ENCODE peak calls at places on chromosomes 5 and 9, in six cellular contexts. Z is WTC11, W is heart right ventricle, J is fibroblast of lung, O is upper lobe of right lung, B is GM10248. S is an unnamed sample.

GRCh38 chr5:97418472-97418871 is 235.4 kb upstream of the RIOK2 start:
- DNase-seq in W (no peak), J (no peak), B (no peak), O (no peak), Z (no peak), S (no peak)

GRCh38 chr5:160419458-160420330 is 813 bp upstream of the SLU7 start:
- DNase-seq in W (no peak), B (no peak), Z (no peak), J (no peak), O (no peak), S (no peak)

GRCh38 chr5:151810907-151811306 is 39.2 kb downstream of the G3BP1 start:
- DNase-seq in O (no peak), B (no peak), Z (no peak), W (no peak), J (peak; percentile 33), S (no peak)

GRCh38 chr5:133884525-133885311 is 83.7 kb downstream of the C5orf15 start:
- DNase-seq in J (peak; percentile 42), B (no peak), W (no peak), O (peak; percentile 18), Z (no peak), S (no peak)

GRCh38 chr5:2038337-2039179 is 155.8 kb upstream of the IRX4 start:
- DNase-seq in J (peak; percentile 52), B (peak; percentile 89), Z (peak; percentile 93), W (peak; percentile 80), O (peak; percentile 88), S (peak; percentile 98)

GRCh38 chr9:98356953-98357352 is 101.5 kb upstream of the TBC1D2 start:
- DNase-seq in O (no peak), W (no peak), J (peak; percentile 88), B (no peak), Z (no peak), S (no peak)

GRCh38 chr5:132469380-132470372 is 20.9 kb downstream of the IRF1 start:
- DNase-seq in B (no peak), J (peak; percentile 72), W (no peak), O (peak; percentile 28), Z (no peak), S (no peak)

GRCh38 chr5:164013077-164013670 is 507.8 kb downstream of the MAT2B start:
- DNase-seq in Z (peak; percentile 63), J (peak; percentile 93), O (no peak), B (peak; percentile 24), W (no peak), S (peak; percentile 85)

GRCh38 chr5:74798977-74799911 is 32.2 kb downstream of the NSA2 start:
- DNase-seq in J (no peak), Z (no peak), B (no peak), O (no peak), W (no peak), S (no peak)

GRCh38 chr5:175697846-175698245 is 40.0 kb downstream of the HRH2 start:
- DNase-seq in J (no peak), W (no peak), O (peak; percentile 40), B (no peak), Z (no peak), S (no peak)

GRCh38 chr5:175698401-175699115 is 40.7 kb downstream of the HRH2 start:
- DNase-seq in J (no peak), W (no peak), Z (no peak), O (peak; percentile 29), B (no peak), S (no peak)

GRCh38 chr5:175701797-175702196 is 43.9 kb downstream of the HRH2 start:
- DNase-seq in O (peak; percentile 21), W (no peak), B (no peak), Z (peak; percentile 1), J (no peak), S (no peak)

GRCh38 chr5:175696855-175697198 is 39.0 kb downstream of the HRH2 start:
- DNase-seq in J (no peak), W (no peak), B (no peak), Z (no peak), O (no peak), S (no peak)

GRCh38 chr5:175700991-175701390 is 43.1 kb downstream of the HRH2 start:
- DNase-seq in B (no peak), Z (peak; percentile 9), W (no peak), O (peak; percentile 3), J (no peak), S (no peak)
- TF ChIP-seq CTCF in B (peak; percentile 25), Z (no peak), W (no peak), O (peak; percentile 45), J (no peak), S (peak; percentile 59)

DNA sequence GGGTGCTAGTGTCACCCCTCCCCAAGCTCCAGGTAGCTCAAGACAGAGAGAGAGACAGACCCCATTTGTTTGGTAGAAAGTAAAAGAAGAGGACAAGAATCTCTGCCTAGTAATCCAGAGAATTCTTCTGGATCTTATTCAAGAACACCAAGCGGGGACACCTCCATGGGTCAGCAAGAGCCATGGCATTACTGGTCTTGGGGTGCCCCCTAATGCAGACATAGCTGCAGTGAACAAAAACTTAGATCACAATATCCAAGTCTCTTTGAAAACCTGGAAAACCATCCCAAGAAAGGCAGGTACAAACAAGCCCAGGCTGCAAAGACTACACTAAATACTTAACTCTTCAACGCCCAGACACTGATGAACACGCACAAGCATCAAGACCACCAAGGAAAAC is 29.9 kb upstream of the PDE4D start:
- DNase-seq in W (no peak), B (no peak), O (no peak), J (peak; percentile 42), Z (peak; percentile 23), S (peak; percentile 53)
- TF ChIP-seq CTCF in W (no peak), B (no peak), O (no peak), J (peak; percentile 36), Z (no peak), S (peak; percentile 64)

GRCh38 chr9:4077499-4078102 is 222.3 kb downstream of the GLIS3 start:
- DNase-seq in B (peak; percentile 42), W (peak; percentile 85), J (peak; percentile 84), O (peak; percentile 88), Z (peak; percentile 85), S (peak; percentile 92)

GRCh38 chr9:4070266-4070665 is 229.6 kb downstream of the GLIS3 start:
- DNase-seq in O (no peak), Z (no peak), B (no peak), J (no peak), W (no peak), S (no peak)

GRCh38 chr9:4069457-4070162 is 230.3 kb downstream of the GLIS3 start:
- DNase-seq in B (no peak), W (no peak), Z (no peak), J (peak; percentile 24), O (no peak), S (no peak)

GRCh38 chr9:4068914-4069313 is 231.0 kb downstream of the GLIS3 start:
- DNase-seq in B (no peak), J (no peak), Z (no peak), W (no peak), O (no peak), S (no peak)

DNA sequence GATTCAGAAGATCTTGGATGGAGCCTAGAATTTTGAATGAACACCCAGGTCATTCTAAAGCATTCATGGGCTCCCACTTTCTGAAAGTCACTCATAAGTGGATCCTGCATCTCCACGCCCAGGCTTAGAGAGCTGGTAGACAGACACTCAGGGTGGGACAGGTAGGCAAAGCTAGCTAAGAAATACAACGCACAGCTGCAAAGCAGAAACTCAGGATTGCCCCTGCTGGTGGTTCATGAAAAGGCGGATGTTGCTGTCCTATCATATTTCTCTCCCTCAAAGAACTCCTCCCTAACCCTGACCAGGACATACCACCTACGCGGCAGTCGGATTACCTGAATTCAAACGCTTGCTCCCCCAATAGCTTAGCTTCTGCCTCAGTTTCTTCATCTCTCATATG is 226.5 kb downstream of the GLIS3 start:
- DNase-seq in W (no peak), B (no peak), Z (peak; percentile 72), J (no peak), O (no peak), S (peak; percentile 85)
- TF ChIP-seq CTCF in W (no peak), B (no peak), Z (peak; percentile 52), J (peak; percentile 49), O (peak; percentile 19), S (peak; percentile 77)

GRCh38 chr9:136707011-136707410 is 5.4 kb upstream of the DIPK1B start:
- DNase-seq in B (no peak), W (no peak), Z (no peak), J (no peak), O (no peak), S (no peak)

GRCh38 chr9:136705564-136705963 is 6.8 kb upstream of the DIPK1B start:
- DNase-seq in Z (no peak), W (no peak), B (no peak), J (no peak), O (no peak), S (no peak)

GRCh38 chr9:136709454-136710109 is 2.8 kb upstream of the DIPK1B start:
- DNase-seq in O (no peak), W (no peak), Z (no peak), B (no peak), J (no peak), S (peak; percentile 45)

GRCh38 chr9:136710543-136710942 is 1.8 kb upstream of the DIPK1B start:
- DNase-seq in O (no peak), W (no peak), Z (no peak), J (no peak), B (no peak), S (no peak)

GRCh38 chr9:136707849-136708517 is 4.4 kb upstream of the DIPK1B start:
- DNase-seq in W (no peak), J (no peak), B (no peak), Z (no peak), O (no peak), S (peak; percentile 40)
- TF ChIP-seq CTCF in W (no peak), J (no peak), B (no peak), Z (no peak), O (no peak), S (no peak)

DNA sequence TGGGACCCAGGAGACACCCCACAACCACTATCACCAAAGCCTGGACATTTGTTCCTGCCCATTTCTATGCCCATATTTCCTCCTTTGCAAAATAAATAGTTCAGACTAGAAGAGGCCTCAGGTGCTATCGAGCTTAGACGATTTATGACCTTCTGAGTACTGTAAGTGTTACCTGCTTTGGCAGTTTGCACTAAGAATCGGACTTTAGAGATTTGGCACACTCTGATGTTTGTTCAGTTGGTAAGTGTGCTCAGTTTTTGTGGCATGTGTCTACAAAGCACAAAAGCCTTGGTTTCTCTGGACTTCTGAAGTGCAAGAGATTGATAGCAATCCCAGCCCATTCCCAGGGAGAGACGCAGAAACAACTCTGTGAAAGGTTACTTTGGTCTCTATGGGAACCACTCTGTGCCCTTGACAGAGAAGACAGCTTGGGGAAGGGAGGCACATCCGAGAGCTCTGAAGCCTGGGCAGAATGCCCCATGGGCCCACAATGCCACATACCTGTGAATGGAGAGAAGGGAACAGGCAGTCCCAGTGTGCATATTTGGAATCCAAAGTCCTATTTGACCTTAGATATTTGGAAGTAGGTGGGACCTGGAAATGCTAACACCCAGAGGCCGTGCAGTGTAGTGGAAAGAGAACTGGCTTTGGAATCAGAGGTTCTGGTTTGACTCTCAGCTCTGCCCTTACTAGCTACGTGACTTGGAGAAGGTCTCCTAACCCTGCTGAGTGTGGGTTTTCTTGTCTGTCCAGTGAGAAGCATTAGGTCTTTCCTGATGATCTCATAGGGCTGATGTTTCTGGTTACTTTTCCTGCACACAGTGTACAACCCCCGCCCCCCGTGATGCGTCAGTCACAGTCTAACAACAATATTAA is 194.3 kb upstream of the VLDLR start:
- DNase-seq in J (no peak), O (peak; percentile 68), Z (no peak), B (no peak), W (peak; percentile 38), S (no peak)
- TF ChIP-seq CTCF in J (no peak), O (no peak), Z (no peak), B (no peak), W (no peak), S (no peak)

S was measured in endodermal cell.